ENCODE peak calls at places on chromosome 10, in ten cellular contexts. One of them, this sample, is unnamed.

GRCh38 chr10:14585287-14586193 is 189.2 kb downstream of the FAM107B start:
- DNase-seq in kidney epithelial cell: no peak
- DNase-seq in OCI-LY7: no peak
- DNase-seq in MM.1S: peak
- DNase-seq in RWPE1: no peak
- DNase-seq in fibroblast of villous mesenchyme: no peak
- DNase-seq in glutamatergic neuron: no peak
- DNase-seq in AG10803: no peak
- DNase-seq in lung: no peak
- DNase-seq in psoas muscle: no peak
- DNase-seq in this sample: no peak

GRCh38 chr10:5292196-5292735 is 72.5 kb upstream of the UCN3 start:
- DNase-seq in kidney epithelial cell: no peak
- DNase-seq in OCI-LY7: peak
- DNase-seq in MM.1S: no peak
- DNase-seq in RWPE1: no peak
- DNase-seq in fibroblast of villous mesenchyme: no peak
- DNase-seq in glutamatergic neuron: no peak
- DNase-seq in AG10803: no peak
- DNase-seq in lung: no peak
- DNase-seq in psoas muscle: no peak
- DNase-seq in this sample: no peak

GRCh38 chr10:112535432-112536038 is 88.5 kb downstream of the VTI1A start:
- DNase-seq in kidney epithelial cell: no peak
- DNase-seq in OCI-LY7: no peak
- DNase-seq in MM.1S: peak
- DNase-seq in RWPE1: no peak
- DNase-seq in fibroblast of villous mesenchyme: peak
- DNase-seq in glutamatergic neuron: no peak
- DNase-seq in AG10803: no peak
- DNase-seq in lung: no peak
- DNase-seq in psoas muscle: no peak
- DNase-seq in this sample: no peak

GRCh38 chr10:79013406-79013805 is 55.4 kb upstream of the ZMIZ1 start:
- DNase-seq in kidney epithelial cell: no peak
- DNase-seq in OCI-LY7: no peak
- DNase-seq in MM.1S: no peak
- DNase-seq in RWPE1: no peak
- DNase-seq in fibroblast of villous mesenchyme: no peak
- DNase-seq in glutamatergic neuron: no peak
- DNase-seq in AG10803: no peak
- DNase-seq in lung: no peak
- DNase-seq in psoas muscle: no peak
- DNase-seq in this sample: no peak

GRCh38 chr10:124993728-124994451 is 52.0 kb downstream of the ZRANB1 start:
- DNase-seq in kidney epithelial cell: no peak
- DNase-seq in OCI-LY7: no peak
- DNase-seq in MM.1S: no peak
- DNase-seq in RWPE1: no peak
- DNase-seq in fibroblast of villous mesenchyme: no peak
- DNase-seq in glutamatergic neuron: no peak
- DNase-seq in AG10803: no peak
- DNase-seq in lung: peak
- DNase-seq in psoas muscle: no peak
- DNase-seq in this sample: no peak

GRCh38 chr10:102801496-102801895 is 35.7 kb downstream of the CYP17A1 start:
- DNase-seq in kidney epithelial cell: no peak
- DNase-seq in OCI-LY7: no peak
- DNase-seq in MM.1S: no peak
- DNase-seq in RWPE1: no peak
- DNase-seq in fibroblast of villous mesenchyme: peak
- DNase-seq in glutamatergic neuron: no peak
- DNase-seq in AG10803: no peak
- DNase-seq in lung: no peak
- DNase-seq in psoas muscle: no peak
- DNase-seq in this sample: no peak

GRCh38 chr10:86793696-86794095 is 37.3 kb downstream of the BMPR1A start:
- DNase-seq in kidney epithelial cell: no peak
- DNase-seq in OCI-LY7: no peak
- DNase-seq in MM.1S: no peak
- DNase-seq in RWPE1: no peak
- DNase-seq in fibroblast of villous mesenchyme: no peak
- DNase-seq in glutamatergic neuron: no peak
- DNase-seq in AG10803: no peak
- DNase-seq in lung: no peak
- DNase-seq in psoas muscle: no peak
- DNase-seq in this sample: no peak

GRCh38 chr10:74947781-74948401 is 121.5 kb downstream of the KAT6B start:
- DNase-seq in kidney epithelial cell: no peak
- DNase-seq in OCI-LY7: no peak
- DNase-seq in MM.1S: no peak
- DNase-seq in RWPE1: no peak
- DNase-seq in fibroblast of villous mesenchyme: no peak
- DNase-seq in glutamatergic neuron: no peak
- DNase-seq in AG10803: no peak
- DNase-seq in lung: no peak
- DNase-seq in psoas muscle: no peak
- DNase-seq in this sample: no peak

GRCh38 chr10:95485030-95485429 is 76.1 kb downstream of the SORBS1 start:
- DNase-seq in kidney epithelial cell: no peak
- DNase-seq in OCI-LY7: no peak
- DNase-seq in MM.1S: no peak
- DNase-seq in RWPE1: no peak
- DNase-seq in fibroblast of villous mesenchyme: no peak
- DNase-seq in glutamatergic neuron: no peak
- DNase-seq in AG10803: no peak
- DNase-seq in lung: no peak
- DNase-seq in psoas muscle: no peak
- DNase-seq in this sample: no peak

GRCh38 chr10:78543749-78544446 is 510.2 kb downstream of the RPS24 start:
- DNase-seq in kidney epithelial cell: no peak
- DNase-seq in OCI-LY7: no peak
- DNase-seq in MM.1S: no peak
- DNase-seq in RWPE1: no peak
- DNase-seq in fibroblast of villous mesenchyme: peak
- DNase-seq in glutamatergic neuron: no peak
- DNase-seq in AG10803: peak
- DNase-seq in lung: peak
- DNase-seq in psoas muscle: peak
- DNase-seq in this sample: no peak

GRCh38 chr10:102814456-102814871 is 22.7 kb downstream of the CYP17A1 start:
- DNase-seq in kidney epithelial cell: no peak
- DNase-seq in OCI-LY7: peak
- DNase-seq in MM.1S: no peak
- DNase-seq in RWPE1: no peak
- DNase-seq in fibroblast of villous mesenchyme: no peak
- DNase-seq in glutamatergic neuron: peak
- DNase-seq in AG10803: no peak
- DNase-seq in lung: no peak
- DNase-seq in psoas muscle: peak
- DNase-seq in this sample: no peak

GRCh38 chr10:79345241-79346011 is 1.8 kb upstream of the PPIF start:
- DNase-seq in kidney epithelial cell: no peak
- DNase-seq in OCI-LY7: no peak
- DNase-seq in MM.1S: no peak
- DNase-seq in RWPE1: no peak
- DNase-seq in fibroblast of villous mesenchyme: no peak
- DNase-seq in glutamatergic neuron: no peak
- DNase-seq in AG10803: no peak
- DNase-seq in lung: no peak
- DNase-seq in psoas muscle: no peak
- DNase-seq in this sample: no peak

GRCh38 chr10:11525503-11525902 is 85.9 kb downstream of the USP6NL start:
- DNase-seq in kidney epithelial cell: no peak
- DNase-seq in OCI-LY7: no peak
- DNase-seq in MM.1S: no peak
- DNase-seq in RWPE1: no peak
- DNase-seq in fibroblast of villous mesenchyme: peak
- DNase-seq in glutamatergic neuron: no peak
- DNase-seq in AG10803: no peak
- DNase-seq in lung: no peak
- DNase-seq in psoas muscle: peak
- DNase-seq in this sample: no peak

GRCh38 chr10:104349623-104350142 is 4.0 kb upstream of the CFAP58 start:
- DNase-seq in kidney epithelial cell: no peak
- DNase-seq in OCI-LY7: peak
- DNase-seq in MM.1S: peak
- DNase-seq in RWPE1: peak
- DNase-seq in fibroblast of villous mesenchyme: peak
- DNase-seq in glutamatergic neuron: no peak
- DNase-seq in AG10803: peak
- DNase-seq in lung: no peak
- DNase-seq in psoas muscle: no peak
- DNase-seq in this sample: peak

GRCh38 chr10:30075487-30075886 is 16.1 kb upstream of the JCAD start:
- DNase-seq in kidney epithelial cell: no peak
- DNase-seq in OCI-LY7: no peak
- DNase-seq in MM.1S: no peak
- DNase-seq in RWPE1: no peak
- DNase-seq in fibroblast of villous mesenchyme: no peak
- DNase-seq in glutamatergic neuron: no peak
- DNase-seq in AG10803: no peak
- DNase-seq in lung: no peak
- DNase-seq in psoas muscle: no peak
- DNase-seq in this sample: no peak

GRCh38 chr10:78211476-78212110 is 177.9 kb downstream of the RPS24 start:
- DNase-seq in kidney epithelial cell: peak
- DNase-seq in OCI-LY7: peak
- DNase-seq in MM.1S: no peak
- DNase-seq in RWPE1: no peak
- DNase-seq in fibroblast of villous mesenchyme: peak
- DNase-seq in glutamatergic neuron: peak
- DNase-seq in AG10803: peak
- DNase-seq in lung: no peak
- DNase-seq in psoas muscle: peak
- DNase-seq in this sample: peak

GRCh38 chr10:73644015-73644743 is 2.9 kb upstream of the MYOZ1 start:
- DNase-seq in kidney epithelial cell: no peak
- DNase-seq in OCI-LY7: peak
- DNase-seq in MM.1S: peak
- DNase-seq in RWPE1: peak
- DNase-seq in fibroblast of villous mesenchyme: peak
- DNase-seq in glutamatergic neuron: peak
- DNase-seq in AG10803: peak
- DNase-seq in lung: peak
- DNase-seq in psoas muscle: no peak
- DNase-seq in this sample: peak

GRCh38 chr10:89002234-89002978 is 11.8 kb downstream of the FAS start:
- DNase-seq in kidney epithelial cell: no peak
- DNase-seq in OCI-LY7: no peak
- DNase-seq in MM.1S: peak
- DNase-seq in RWPE1: no peak
- DNase-seq in fibroblast of villous mesenchyme: no peak
- DNase-seq in glutamatergic neuron: no peak
- DNase-seq in AG10803: no peak
- DNase-seq in lung: no peak
- DNase-seq in psoas muscle: no peak
- DNase-seq in this sample: no peak

GRCh38 chr10:97869091-97870042 is 19.7 kb downstream of the GOLGA7B start:
- DNase-seq in kidney epithelial cell: peak
- DNase-seq in OCI-LY7: peak
- DNase-seq in MM.1S: peak
- DNase-seq in RWPE1: peak
- DNase-seq in fibroblast of villous mesenchyme: peak
- DNase-seq in glutamatergic neuron: peak
- DNase-seq in AG10803: peak
- DNase-seq in lung: peak
- DNase-seq in psoas muscle: peak
- DNase-seq in this sample: peak
- TF ChIP-seq CTCF in kidney epithelial cell: peak
- TF ChIP-seq CTCF in OCI-LY7: peak
- TF ChIP-seq CTCF in MM.1S: peak
- TF ChIP-seq CTCF in RWPE1: peak
- TF ChIP-seq CTCF in fibroblast of villous mesenchyme: peak
- TF ChIP-seq CTCF in glutamatergic neuron: peak
- TF ChIP-seq CTCF in AG10803: peak
- TF ChIP-seq CTCF in lung: peak
- TF ChIP-seq CTCF in psoas muscle: peak
- TF ChIP-seq CTCF in this sample: peak

GRCh38 chr10:71978476-71978875 is 14.3 kb downstream of the CHST3 start:
- DNase-seq in kidney epithelial cell: no peak
- DNase-seq in OCI-LY7: no peak
- DNase-seq in MM.1S: no peak
- DNase-seq in RWPE1: no peak
- DNase-seq in fibroblast of villous mesenchyme: no peak
- DNase-seq in glutamatergic neuron: no peak
- DNase-seq in AG10803: no peak
- DNase-seq in lung: no peak
- DNase-seq in psoas muscle: no peak
- DNase-seq in this sample: no peak
- TF ChIP-seq CTCF in kidney epithelial cell: peak
- TF ChIP-seq CTCF in OCI-LY7: peak
- TF ChIP-seq CTCF in MM.1S: no peak
- TF ChIP-seq CTCF in RWPE1: no peak
- TF ChIP-seq CTCF in fibroblast of villous mesenchyme: peak
- TF ChIP-seq CTCF in glutamatergic neuron: no peak
- TF ChIP-seq CTCF in AG10803: no peak
- TF ChIP-seq CTCF in lung: no peak
- TF ChIP-seq CTCF in psoas muscle: no peak
- TF ChIP-seq CTCF in this sample: no peak

GRCh38 chr10:100562806-100563293 is 27.1 kb downstream of the HIF1AN start:
- DNase-seq in kidney epithelial cell: no peak
- DNase-seq in OCI-LY7: no peak
- DNase-seq in MM.1S: no peak
- DNase-seq in RWPE1: peak
- DNase-seq in fibroblast of villous mesenchyme: peak
- DNase-seq in glutamatergic neuron: peak
- DNase-seq in AG10803: peak
- DNase-seq in lung: no peak
- DNase-seq in psoas muscle: no peak
- DNase-seq in this sample: peak
- TF ChIP-seq CTCF in kidney epithelial cell: peak
- TF ChIP-seq CTCF in OCI-LY7: peak
- TF ChIP-seq CTCF in MM.1S: peak
- TF ChIP-seq CTCF in RWPE1: no peak
- TF ChIP-seq CTCF in fibroblast of villous mesenchyme: peak
- TF ChIP-seq CTCF in glutamatergic neuron: no peak
- TF ChIP-seq CTCF in AG10803: peak
- TF ChIP-seq CTCF in lung: no peak
- TF ChIP-seq CTCF in psoas muscle: no peak
- TF ChIP-seq CTCF in this sample: no peak

DNA sequence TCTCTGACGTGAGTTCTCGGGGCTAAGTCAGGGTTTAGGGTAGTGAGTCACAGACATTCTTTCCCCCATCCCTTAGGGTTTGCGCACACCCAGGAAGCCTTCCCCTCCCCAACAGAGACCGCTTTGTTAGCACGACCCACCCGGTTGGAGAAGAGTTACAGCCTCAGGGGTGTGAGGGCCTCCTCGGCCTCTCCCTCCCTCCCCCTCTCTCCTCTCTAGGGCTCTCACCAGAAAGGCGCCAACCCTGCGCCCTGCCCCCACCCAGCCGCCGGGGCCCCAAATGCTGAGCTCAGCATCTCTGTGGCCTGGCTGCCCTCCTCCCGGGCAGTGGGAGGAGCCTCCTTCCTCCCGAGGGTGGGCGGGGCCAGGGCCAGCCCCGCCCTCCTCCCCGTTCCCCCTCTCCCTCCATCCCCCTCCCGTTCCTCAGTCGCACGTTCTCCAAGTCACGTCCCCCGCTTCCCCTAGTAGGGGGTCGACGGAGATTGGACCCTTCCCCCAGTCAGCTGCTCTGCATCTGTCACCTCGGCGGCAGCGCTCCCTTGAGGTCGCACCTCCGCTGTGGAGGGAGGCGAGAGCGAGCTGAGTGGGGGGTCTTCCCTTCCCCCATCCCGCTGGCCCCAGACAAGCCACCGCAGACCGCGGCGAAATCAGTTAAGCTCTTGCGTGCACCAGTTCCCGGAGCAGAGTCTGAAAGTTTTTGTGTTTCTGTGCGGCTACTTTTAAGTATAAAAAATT is 13.0 kb upstream of the DDIT4 start:
- DNase-seq in kidney epithelial cell: no peak
- DNase-seq in OCI-LY7: peak
- DNase-seq in MM.1S: peak
- DNase-seq in RWPE1: peak
- DNase-seq in fibroblast of villous mesenchyme: peak
- DNase-seq in glutamatergic neuron: peak
- DNase-seq in AG10803: peak
- DNase-seq in lung: peak
- DNase-seq in psoas muscle: peak
- DNase-seq in this sample: peak
- TF ChIP-seq CTCF in kidney epithelial cell: peak
- TF ChIP-seq CTCF in OCI-LY7: peak
- TF ChIP-seq CTCF in MM.1S: peak
- TF ChIP-seq CTCF in RWPE1: no peak
- TF ChIP-seq CTCF in fibroblast of villous mesenchyme: no peak
- TF ChIP-seq CTCF in glutamatergic neuron: no peak
- TF ChIP-seq CTCF in AG10803: no peak
- TF ChIP-seq CTCF in lung: no peak
- TF ChIP-seq CTCF in psoas muscle: no peak
- TF ChIP-seq CTCF in this sample: no peak

This sample was measured in Calu3.